ENCODE peak calls at places on chromosomes 3 and 15, in eight cellular contexts. J is fibroblast of lung; V is naive thymus-derived CD8-positive, alpha-beta T cell; N is GM06990; X is NCI-H1092; H is kidney glomerular epithelial cell; T is effector CD4-positive, alpha-beta T cell; L is uterus. Q is an unnamed sample.

GRCh38 chr3:175386630-175387029 is 527.5 kb downstream of the NAALADL2 start:
- DNase-seq in H (peak; percentile 4), X (no peak), N (no peak), V (no peak), T (no peak), L (no peak), J (peak; percentile 78), Q (peak; percentile 90)

GRCh38 chr3:166274342-166274741 is 437.1 kb upstream of the BCHE start:
- DNase-seq in L (no peak), T (no peak), V (no peak), H (no peak), J (peak; percentile 72), X (no peak), N (no peak), Q (peak; percentile 23)

GRCh38 chr15:66630801-66631351 is 65.1 kb upstream of the LCTL start:
- DNase-seq in N (no peak), L (no peak), V (no peak), J (no peak), T (no peak), H (no peak), X (no peak), Q (no peak)

GRCh38 chr3:29329986-29330514 is 49.2 kb downstream of the RBMS3 start:
- DNase-seq in L (no peak), T (no peak), N (no peak), J (peak; percentile 27), H (peak; percentile 53), V (no peak), X (no peak), Q (peak; percentile 37)

GRCh38 chr3:129633751-129634481 is 27.4 kb upstream of the PLXND1 start:
- DNase-seq in L (no peak), X (no peak), T (no peak), J (no peak), N (no peak), H (no peak), V (no peak), Q (no peak)

GRCh38 chr3:114874447-114874846 is 272.6 kb downstream of the ZBTB20 start:
- DNase-seq in X (no peak), J (no peak), T (no peak), V (no peak), L (no peak), N (no peak), H (no peak), Q (no peak)

GRCh38 chr3:171462224-171462623 is 2.0 kb upstream of the TNIK start:
- DNase-seq in J (no peak), L (no peak), N (no peak), V (no peak), H (no peak), X (no peak), T (no peak), Q (no peak)

GRCh38 chr3:192901435-192901834 is 16.2 kb downstream of the MB21D2 start:
- DNase-seq in J (peak; percentile 72), H (peak; percentile 88), X (no peak), L (no peak), N (no peak), T (no peak), V (no peak), Q (peak; percentile 78)

GRCh38 chr15:87826119-87826730 is 430.3 kb downstream of the NTRK3 start:
- DNase-seq in N (no peak), L (no peak), H (no peak), J (no peak), T (no peak), X (no peak), V (no peak), Q (no peak)